ENCODE peak calls at places on chromosomes 16 and 17, in ten cellular contexts. One of them, this sample, is unnamed. For H3K4me1, the result is how much of the 10 kb centered on the place peaks cover.

GRCh38 chr17:67221062-67221998 is 23.7 kb downstream of the HELZ start:
- DNase-seq in adrenal gland: no peak
- DNase-seq in A549: peak
- DNase-seq in right lobe of liver: no peak
- DNase-seq in HCT116: peak
- DNase-seq in sigmoid colon: no peak
- DNase-seq in Peyer's patch: no peak
- DNase-seq in uterus: no peak
- DNase-seq in stomach: no peak
- DNase-seq in body of pancreas: no peak
- DNase-seq in this sample: peak

GRCh38 chr16:53159781-53160436 is 105.1 kb downstream of the CHD9 start:
- DNase-seq in body of pancreas: no peak
- DNase-seq in right lobe of liver: no peak
- DNase-seq in stomach: no peak
- DNase-seq in adrenal gland: no peak
- DNase-seq in Peyer's patch: no peak
- DNase-seq in A549: peak
- DNase-seq in HCT116: peak
- DNase-seq in uterus: peak
- DNase-seq in sigmoid colon: no peak
- DNase-seq in this sample: no peak

GRCh38 chr16:28255838-28256237 is 36.5 kb upstream of the SBK1 start:
- DNase-seq in A549: no peak
- DNase-seq in HCT116: no peak
- DNase-seq in sigmoid colon: no peak
- DNase-seq in adrenal gland: no peak
- DNase-seq in stomach: no peak
- DNase-seq in uterus: no peak
- DNase-seq in right lobe of liver: no peak
- DNase-seq in Peyer's patch: no peak
- DNase-seq in body of pancreas: no peak
- DNase-seq in this sample: no peak

GRCh38 chr16:10511829-10512228 is 68.6 kb downstream of the EMP2 start:
- DNase-seq in right lobe of liver: no peak
- DNase-seq in uterus: no peak
- DNase-seq in adrenal gland: no peak
- DNase-seq in A549: no peak
- DNase-seq in sigmoid colon: no peak
- DNase-seq in body of pancreas: no peak
- DNase-seq in HCT116: no peak
- DNase-seq in Peyer's patch: no peak
- DNase-seq in stomach: no peak
- DNase-seq in this sample: no peak

GRCh38 chr17:49450735-49451134 is 36.1 kb upstream of the PHB1 start:
- DNase-seq in A549: no peak
- DNase-seq in adrenal gland: no peak
- DNase-seq in right lobe of liver: no peak
- DNase-seq in stomach: no peak
- DNase-seq in body of pancreas: no peak
- DNase-seq in sigmoid colon: no peak
- DNase-seq in Peyer's patch: no peak
- DNase-seq in HCT116: no peak
- DNase-seq in uterus: no peak
- DNase-seq in this sample: no peak

GRCh38 chr17:70891301-70891700 is 722.0 kb downstream of the KCNJ2 start:
- DNase-seq in HCT116: no peak
- DNase-seq in A549: no peak
- DNase-seq in uterus: no peak
- DNase-seq in Peyer's patch: no peak
- DNase-seq in adrenal gland: no peak
- DNase-seq in stomach: no peak
- DNase-seq in right lobe of liver: no peak
- DNase-seq in body of pancreas: no peak
- DNase-seq in sigmoid colon: no peak
- DNase-seq in this sample: no peak

GRCh38 chr16:47973552-47973951 is 182.2 kb downstream of the ABCC12 start:
- DNase-seq in adrenal gland: no peak
- DNase-seq in sigmoid colon: no peak
- DNase-seq in Peyer's patch: no peak
- DNase-seq in uterus: no peak
- DNase-seq in A549: no peak
- DNase-seq in HCT116: no peak
- DNase-seq in body of pancreas: no peak
- DNase-seq in stomach: no peak
- DNase-seq in right lobe of liver: no peak
- DNase-seq in this sample: no peak

GRCh38 chr16:4290236-4290830 is 17.5 kb upstream of the TFAP4 start:
- DNase-seq in A549: peak
- DNase-seq in Peyer's patch: no peak
- DNase-seq in right lobe of liver: peak
- DNase-seq in uterus: no peak
- DNase-seq in body of pancreas: no peak
- DNase-seq in adrenal gland: peak
- DNase-seq in sigmoid colon: no peak
- DNase-seq in HCT116: peak
- DNase-seq in stomach: no peak
- DNase-seq in this sample: peak

GRCh38 chr17:82862758-82863645 is 23.2 kb upstream of the ZNF750 start:
- DNase-seq in body of pancreas: no peak
- DNase-seq in Peyer's patch: no peak
- DNase-seq in A549: no peak
- DNase-seq in right lobe of liver: peak
- DNase-seq in uterus: no peak
- DNase-seq in stomach: no peak
- DNase-seq in sigmoid colon: no peak
- DNase-seq in adrenal gland: no peak
- DNase-seq in HCT116: no peak
- DNase-seq in this sample: no peak

GRCh38 chr17:31857920-31858646 is 961 bp downstream of the COPRS start:
- DNase-seq in body of pancreas: no peak
- DNase-seq in sigmoid colon: no peak
- DNase-seq in adrenal gland: no peak
- DNase-seq in stomach: no peak
- DNase-seq in right lobe of liver: no peak
- DNase-seq in HCT116: no peak
- DNase-seq in uterus: no peak
- DNase-seq in A549: no peak
- DNase-seq in Peyer's patch: no peak
- DNase-seq in this sample: no peak

GRCh38 chr16:50151322-50151721 is 1.8 kb upstream of the TENT4B start:
- DNase-seq in sigmoid colon: no peak
- DNase-seq in A549: no peak
- DNase-seq in Peyer's patch: no peak
- DNase-seq in body of pancreas: no peak
- DNase-seq in adrenal gland: no peak
- DNase-seq in right lobe of liver: no peak
- DNase-seq in HCT116: no peak
- DNase-seq in stomach: no peak
- DNase-seq in uterus: no peak
- DNase-seq in this sample: no peak

GRCh38 chr17:34979650-34980352 is 511 bp upstream of the LIG3 start:
- DNase-seq in body of pancreas: no peak
- DNase-seq in sigmoid colon: no peak
- DNase-seq in A549: no peak
- DNase-seq in uterus: no peak
- DNase-seq in right lobe of liver: no peak
- DNase-seq in Peyer's patch: no peak
- DNase-seq in HCT116: no peak
- DNase-seq in adrenal gland: no peak
- DNase-seq in stomach: no peak
- DNase-seq in this sample: no peak

GRCh38 chr16:22968931-22969330 is 155.0 kb downstream of the HS3ST2 start:
- DNase-seq in Peyer's patch: no peak
- DNase-seq in A549: no peak
- DNase-seq in HCT116: no peak
- DNase-seq in sigmoid colon: no peak
- DNase-seq in right lobe of liver: no peak
- DNase-seq in adrenal gland: no peak
- DNase-seq in stomach: no peak
- DNase-seq in uterus: no peak
- DNase-seq in body of pancreas: no peak
- DNase-seq in this sample: no peak

DNA sequence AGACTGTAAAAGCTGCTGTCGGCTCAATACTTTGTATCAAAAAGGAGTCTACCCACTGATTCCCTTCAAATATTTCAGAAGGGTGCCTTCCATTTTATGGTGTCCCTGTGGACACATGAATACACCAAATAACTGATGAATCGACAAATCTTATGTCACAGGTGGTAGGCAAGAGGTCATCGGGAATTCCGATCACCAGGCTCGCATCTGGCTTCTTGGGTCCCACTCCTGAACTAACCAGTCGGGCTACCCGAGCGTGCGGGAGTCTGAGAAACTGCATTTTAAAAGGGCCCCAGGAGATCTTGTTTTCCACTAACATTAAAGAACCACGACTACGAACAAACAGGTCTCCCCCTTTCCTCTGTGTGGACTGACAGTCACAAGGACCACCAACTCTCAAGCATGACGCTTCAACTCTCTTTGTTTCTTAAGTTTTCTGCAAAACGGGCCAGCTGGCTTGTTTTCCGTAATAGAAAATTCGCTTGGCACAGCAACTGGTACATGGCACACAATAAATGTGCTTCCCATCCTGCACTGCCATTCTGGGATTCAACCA is 871 bp downstream of the PSME3IP1 start:
- DNase-seq in A549: no peak
- DNase-seq in body of pancreas: no peak
- DNase-seq in stomach: no peak
- DNase-seq in uterus: no peak
- DNase-seq in right lobe of liver: no peak
- DNase-seq in Peyer's patch: no peak
- DNase-seq in sigmoid colon: no peak
- DNase-seq in HCT116: no peak
- DNase-seq in adrenal gland: no peak
- DNase-seq in this sample: no peak
- TF ChIP-seq POLR2A in A549: no peak
- TF ChIP-seq POLR2A in body of pancreas: no peak
- TF ChIP-seq POLR2A in stomach: no peak
- TF ChIP-seq POLR2A in uterus: no peak
- TF ChIP-seq POLR2A in right lobe of liver: no peak
- TF ChIP-seq POLR2A in Peyer's patch: no peak
- TF ChIP-seq POLR2A in sigmoid colon: no peak
- TF ChIP-seq POLR2A in HCT116: no peak
- TF ChIP-seq POLR2A in adrenal gland: no peak
- TF ChIP-seq POLR2A in this sample: no peak

DNA sequence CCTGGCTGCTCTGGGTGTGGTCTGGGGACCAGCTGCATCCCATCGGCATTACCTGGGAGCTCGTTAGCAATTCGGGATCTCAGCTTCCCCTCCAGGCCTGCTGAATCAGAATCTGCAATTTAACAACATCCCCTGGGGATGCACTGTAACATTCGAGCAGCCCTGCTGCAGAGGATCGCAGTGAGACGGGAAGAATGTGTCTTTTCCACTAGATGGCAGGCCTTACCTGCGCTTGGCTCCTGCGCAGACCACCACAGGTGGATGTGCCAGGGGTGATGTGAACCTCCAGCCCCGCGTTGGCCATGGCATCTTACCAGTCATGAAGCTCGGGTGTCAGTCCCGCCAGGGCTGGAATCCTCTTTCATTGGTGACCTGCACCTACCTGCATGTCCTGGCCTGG is 209.9 kb downstream of the PRKCB start:
- DNase-seq in sigmoid colon: no peak
- DNase-seq in A549: peak
- DNase-seq in adrenal gland: no peak
- DNase-seq in right lobe of liver: no peak
- DNase-seq in HCT116: no peak
- DNase-seq in body of pancreas: no peak
- DNase-seq in stomach: no peak
- DNase-seq in uterus: no peak
- DNase-seq in Peyer's patch: no peak
- DNase-seq in this sample: no peak
- TF ChIP-seq CTCF in sigmoid colon: no peak
- TF ChIP-seq CTCF in A549: peak
- TF ChIP-seq CTCF in adrenal gland: no peak
- TF ChIP-seq CTCF in right lobe of liver: no peak
- TF ChIP-seq CTCF in HCT116: peak
- TF ChIP-seq CTCF in body of pancreas: peak
- TF ChIP-seq CTCF in stomach: no peak
- TF ChIP-seq CTCF in uterus: no peak
- TF ChIP-seq CTCF in Peyer's patch: no peak
- TF ChIP-seq CTCF in this sample: no peak

DNA sequence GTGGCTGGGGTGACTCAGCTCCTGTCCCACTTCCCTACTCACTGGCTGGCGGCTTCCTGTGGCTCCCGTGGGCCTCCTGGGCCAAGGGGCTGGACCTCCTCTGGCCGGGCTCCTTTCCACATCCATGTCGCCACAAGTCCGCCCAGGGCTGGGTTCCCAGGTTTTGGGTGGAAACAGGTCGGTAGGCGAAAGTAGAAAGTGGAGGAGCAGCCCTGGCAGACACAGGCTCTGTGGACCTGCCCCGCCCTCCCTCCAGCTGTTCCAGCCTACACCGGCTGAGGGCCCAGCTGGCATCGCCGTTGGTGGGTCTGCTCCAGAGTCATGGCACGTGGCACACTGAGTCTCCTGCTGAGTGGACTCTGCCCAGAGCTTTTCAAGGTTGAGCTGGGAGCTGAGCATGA is 28.7 kb downstream of the GSE1 start:
- DNase-seq in body of pancreas: peak
- DNase-seq in Peyer's patch: no peak
- DNase-seq in adrenal gland: peak
- DNase-seq in uterus: no peak
- DNase-seq in A549: no peak
- DNase-seq in right lobe of liver: peak
- DNase-seq in stomach: peak
- DNase-seq in sigmoid colon: peak
- DNase-seq in HCT116: no peak
- DNase-seq in this sample: peak
- H3K4me1 ChIP-seq in body of pancreas: half or more
- H3K4me1 ChIP-seq in Peyer's patch: under half
- H3K4me1 ChIP-seq in adrenal gland: under half
- H3K4me1 ChIP-seq in uterus: under half
- H3K4me1 ChIP-seq in A549: under half
- H3K4me1 ChIP-seq in right lobe of liver: under half
- H3K4me1 ChIP-seq in stomach: half or more
- H3K4me1 ChIP-seq in sigmoid colon: under half
- H3K4me1 ChIP-seq in HCT116: under half
- H3K4me1 ChIP-seq in this sample: under half

DNA sequence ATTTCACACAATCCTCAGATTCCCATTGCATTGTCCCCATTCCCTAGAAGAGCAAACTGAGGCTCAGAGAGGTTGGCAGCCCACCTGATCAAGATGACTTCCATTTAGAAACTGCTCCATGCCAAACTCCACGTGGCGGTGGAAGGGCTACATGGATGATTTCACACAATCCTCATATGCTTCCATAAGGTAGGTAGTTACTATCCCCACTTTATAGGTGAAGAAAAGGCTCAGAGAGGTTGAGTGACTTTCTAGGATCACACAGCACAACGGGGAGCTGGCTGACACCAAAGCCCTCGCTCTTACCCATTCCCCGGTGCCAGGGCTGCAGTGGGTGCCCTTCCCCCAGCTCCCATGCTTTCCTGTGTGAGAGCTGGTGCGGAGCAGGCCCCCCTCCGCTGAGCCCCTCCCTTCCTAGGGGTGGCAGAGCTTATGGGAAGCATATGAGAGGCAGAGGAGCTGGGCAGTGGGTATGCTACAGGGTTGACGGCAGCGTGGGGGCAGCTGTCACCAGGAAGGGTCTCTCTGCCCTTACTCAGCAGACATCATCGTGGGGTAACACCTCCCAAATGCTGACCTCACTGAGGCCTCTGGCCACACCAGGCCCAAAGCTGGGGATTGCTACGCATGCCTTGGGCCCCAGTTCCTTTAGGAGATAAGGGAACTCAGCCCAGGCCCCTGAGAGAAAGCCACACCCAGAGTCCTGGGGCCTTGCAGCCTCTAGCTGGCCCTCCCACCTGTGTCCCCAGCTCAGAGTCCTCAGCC is 9.9 kb upstream of the GINS2 start:
- DNase-seq in stomach: no peak
- DNase-seq in sigmoid colon: no peak
- DNase-seq in Peyer's patch: no peak
- DNase-seq in right lobe of liver: no peak
- DNase-seq in uterus: no peak
- DNase-seq in HCT116: no peak
- DNase-seq in adrenal gland: no peak
- DNase-seq in A549: no peak
- DNase-seq in body of pancreas: no peak
- DNase-seq in this sample: no peak
- TF ChIP-seq POLR2A in stomach: no peak
- TF ChIP-seq POLR2A in sigmoid colon: no peak
- TF ChIP-seq POLR2A in Peyer's patch: no peak
- TF ChIP-seq POLR2A in right lobe of liver: no peak
- TF ChIP-seq POLR2A in uterus: no peak
- TF ChIP-seq POLR2A in HCT116: no peak
- TF ChIP-seq POLR2A in adrenal gland: no peak
- TF ChIP-seq POLR2A in A549: no peak
- TF ChIP-seq POLR2A in body of pancreas: no peak
- TF ChIP-seq POLR2A in this sample: no peak